ENCODE peak calls at places on chromosomes 2 and 18, in five cellular contexts. V, S, M, K and W are unnamed samples.

GRCh38 chr18:78814766-78815165 is 164.9 kb upstream of the SALL3 start:
- DNase-seq in V (no peak), S (no peak), M (no peak), K (no peak), W (no peak)

GRCh38 chr2:148135705-148136104 is 114.8 kb downstream of the MBD5 start:
- DNase-seq in V (peak), K (no peak), S (no peak), M (no peak), W (no peak)

GRCh38 chr2:26848336-26849055 is 564 bp downstream of the DPYSL5 start:
- DNase-seq in M (peak), V (no peak), S (peak), K (no peak), W (peak)

GRCh38 chr2:122108186-122108585 is 352.7 kb downstream of the TSN start:
- DNase-seq in V (no peak), S (no peak), K (no peak), M (no peak), W (no peak)

GRCh38 chr2:104444392-104444791 is 409.5 kb upstream of the POU3F3 start:
- DNase-seq in M (no peak), V (no peak), K (no peak), S (no peak), W (no peak)

GRCh38 chr2:20635698-20636584 is 15.0 kb downstream of the HS1BP3 start:
- DNase-seq in M (peak), S (peak), K (peak), V (peak), W (peak)

GRCh38 chr2:152620218-152620617 is 97.0 kb downstream of the PRPF40A start:
- DNase-seq in S (no peak), M (no peak), K (no peak), V (no peak), W (no peak)

GRCh38 chr2:38394041-38394440 is 17.0 kb upstream of the ATL2 start:
- DNase-seq in S (no peak), V (no peak), K (no peak), M (no peak), W (no peak)

GRCh38 chr2:172962824-172963223 is 112.8 kb upstream of the MAP3K20 start:
- DNase-seq in S (no peak), M (peak), V (peak), K (peak), W (no peak)

GRCh38 chr2:199468561-199469513 is 11.1 kb upstream of the SATB2 start:
- DNase-seq in V (no peak), S (peak), M (no peak), K (no peak), W (no peak)

GRCh38 chr2:175309799-175310198 is 128.3 kb upstream of the ATP5MC3 start:
- DNase-seq in S (peak), K (peak), M (peak), V (peak), W (peak)

GRCh38 chr2:54589340-54590215 is 133.5 kb downstream of the SPTBN1 start:
- DNase-seq in K (peak), M (no peak), S (no peak), V (peak), W (peak)

GRCh38 chr2:20617892-20618467 is 32.9 kb downstream of the HS1BP3 start:
- DNase-seq in K (peak), S (no peak), M (peak), V (peak), W (no peak)

GRCh38 chr2:147364597-147364996 is 480.2 kb upstream of the ACVR2A start:
- DNase-seq in V (no peak), S (peak), K (no peak), M (no peak), W (peak)

GRCh38 chr2:105072039-105072438 is 34.2 kb downstream of the MRPS9 start:
- DNase-seq in M (no peak), K (no peak), S (peak), V (no peak), W (peak)

GRCh38 chr18:72811047-72811446 is 56.7 kb downstream of the NETO1 start:
- DNase-seq in M (no peak), V (no peak), K (no peak), S (no peak), W (no peak)

GRCh38 chr18:52995875-52996274 is 655.9 kb downstream of the DCC start:
- DNase-seq in K (no peak), S (no peak), M (no peak), V (no peak), W (no peak)

GRCh38 chr18:8705280-8705940 is at the start of gene MTCL1:
- DNase-seq in S (peak), K (peak), M (peak), V (no peak), W (peak)

GRCh38 chr2:120465989-120466703 is 120.2 kb downstream of the INHBB start:
- DNase-seq in S (no peak), V (no peak), K (no peak), M (no peak), W (no peak)

GRCh38 chr2:199457147-199458016 is at the start of gene SATB2:
- DNase-seq in M (peak), K (peak), S (peak), V (peak), W (peak)

GRCh38 chr2:84314901-84315330 is 144.2 kb downstream of the SUCLG1 start:
- DNase-seq in S (peak), M (peak), V (peak), K (peak), W (peak)
- TF ChIP-seq CTCF in S (peak), M (peak), V (peak), K (peak), W (peak)

GRCh38 chr2:66032376-66032775 is 402.5 kb upstream of the MEIS1 start:
- DNase-seq in M (no peak), S (no peak), K (no peak), V (no peak), W (no peak)

GRCh38 chr2:66034467-66034866 is 400.5 kb upstream of the MEIS1 start:
- DNase-seq in S (no peak), V (no peak), M (no peak), K (no peak), W (no peak)

GRCh38 chr2:66030553-66030952 is 404.4 kb upstream of the MEIS1 start:
- DNase-seq in V (peak), M (no peak), K (no peak), S (no peak), W (no peak)
- TF ChIP-seq CTCF in V (no peak), M (no peak), K (no peak), S (no peak), W (no peak)

DNA sequence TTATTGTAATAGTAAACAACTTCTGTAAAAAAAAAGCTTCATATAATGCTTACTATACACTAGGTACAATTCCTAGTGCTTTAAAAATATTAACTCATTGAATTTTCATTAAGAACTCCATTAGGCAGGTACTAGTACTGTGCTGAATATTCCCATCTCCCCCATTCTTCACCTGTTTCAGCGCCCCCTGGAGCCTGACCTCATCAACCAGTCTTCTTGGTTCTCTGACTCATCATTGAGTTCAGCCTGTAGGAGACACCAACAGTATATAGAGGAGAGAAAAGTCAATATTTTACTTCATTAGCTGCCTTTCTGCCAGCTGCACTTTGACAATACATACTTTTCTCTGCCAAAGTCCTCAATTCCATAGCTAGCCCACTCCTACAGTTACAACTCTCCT is 1009.9 kb upstream of the KLHL29 start:
- DNase-seq in K (no peak), S (no peak), M (peak), V (no peak), W (no peak)
- TF ChIP-seq CTCF in K (no peak), S (no peak), M (no peak), V (no peak), W (no peak)

GRCh38 chr2:99933894-99934650 is 208.3 kb downstream of the AFF3 start:
- DNase-seq in M (no peak), V (no peak), K (no peak), S (no peak), W (no peak)
- TF ChIP-seq CTCF in M (no peak), V (no peak), K (no peak), S (no peak), W (no peak)

DNA sequence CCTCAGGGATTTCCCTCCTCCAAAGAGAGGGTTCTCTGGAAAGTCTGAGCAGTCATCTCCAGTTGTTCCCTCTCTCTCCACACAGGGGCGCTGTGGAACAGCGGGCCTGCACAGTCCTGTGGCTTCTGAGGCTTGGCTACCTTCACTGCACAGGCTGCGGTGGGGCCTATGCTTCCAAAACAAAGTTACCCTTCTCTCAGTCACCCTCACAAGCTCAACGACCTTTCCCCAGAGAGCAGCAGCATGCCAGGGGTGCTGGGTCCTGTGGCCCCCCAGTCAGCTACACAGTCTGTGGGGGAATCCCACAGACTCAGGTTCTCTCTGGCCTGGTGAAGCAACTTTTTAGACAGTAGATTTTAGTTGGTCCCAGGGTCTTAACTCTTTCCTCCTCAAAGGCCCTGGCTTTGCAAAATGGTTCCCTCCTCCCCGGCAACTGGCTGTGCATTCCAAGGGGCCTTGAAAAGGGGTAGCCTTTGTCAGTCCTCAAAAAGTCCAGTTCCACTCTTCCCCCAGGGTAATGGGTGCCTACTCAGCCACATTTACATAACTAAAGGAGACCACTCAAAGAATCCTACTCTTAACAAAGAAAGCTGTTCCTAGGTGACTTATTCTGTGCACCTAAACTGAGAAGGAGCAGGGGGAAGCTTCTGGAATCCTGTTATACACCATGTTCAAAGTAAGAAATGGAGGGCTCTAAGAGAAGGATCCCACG is 14.9 kb downstream of the B3GNT7 start:
- DNase-seq in M (no peak), S (no peak), V (no peak), K (no peak), W (no peak)
- TF ChIP-seq CTCF in M (peak), S (no peak), V (peak), K (peak), W (no peak)

GRCh38 chr2:5977477-5977876 is 285.3 kb downstream of the SOX11 start:
- DNase-seq in K (no peak), S (peak), M (no peak), V (no peak), W (no peak)
- TF ChIP-seq CTCF in K (no peak), S (no peak), M (no peak), V (no peak), W (no peak)